ENCODE peak calls at places on chromosome 18, in eight cellular contexts. J is caudate nucleus; V is GM20000; P is central memory CD4-positive, alpha-beta T cell; Q is fibroblast of pulmonary artery; T is activated T-helper 1 cell treated with anti-CD3 and anti-CD28 coated beads, Interleukin-2, amount 50 U/mL, for 16 hours; Y is GM04504; H is HTR-8/SVneo. L is an unnamed sample.
A peak's percentile ranks its signal among the peaks of the same experiment; 100 is the strongest.

GRCh38 chr18:356763-357162 is 88.9 kb upstream of the THOC1 start:
- DNase-seq in P (no peak), Y (no peak), T (no peak), J (no peak), H (no peak), Q (no peak), V (no peak), L (no peak)

GRCh38 chr18:38606841-38607240 is 1041.2 kb upstream of the CELF4 start:
- DNase-seq in Q (no peak), J (no peak), H (no peak), P (no peak), V (no peak), Y (no peak), T (no peak), L (no peak)

GRCh38 chr18:35837922-35838496 is 134.5 kb upstream of the RMP24 start:
- DNase-seq in J (no peak), H (no peak), Y (no peak), T (no peak), Q (no peak), V (no peak), P (no peak), L (no peak)

GRCh38 chr18:58176915-58177717 is 133.1 kb downstream of the NEDD4L start:
- DNase-seq in Q (peak; percentile 94), T (no peak), V (no peak), J (no peak), P (no peak), Y (peak; percentile 84), H (peak; percentile 45), L (no peak)

GRCh38 chr18:78130232-78131195 is 849.1 kb upstream of the SALL3 start:
- DNase-seq in J (no peak), Y (no peak), H (no peak), Q (no peak), P (no peak), V (no peak), T (no peak), L (no peak)

GRCh38 chr18:72941001-72941400 is 73.2 kb upstream of the NETO1 start:
- DNase-seq in T (no peak), Q (no peak), Y (no peak), H (no peak), J (no peak), V (no peak), P (no peak), L (no peak)

GRCh38 chr18:78293940-78294401 is 685.6 kb upstream of the SALL3 start:
- DNase-seq in T (no peak), H (no peak), Q (no peak), J (no peak), P (no peak), V (no peak), Y (no peak), L (no peak)

GRCh38 chr18:48975221-48975816 is 24.6 kb upstream of the SMAD7 start:
- DNase-seq in H (no peak), V (no peak), J (no peak), T (no peak), Y (no peak), P (no peak), Q (no peak), L (no peak)

GRCh38 chr18:31077883-31078282 is 24.3 kb downstream of the DSC2 start:
- DNase-seq in H (no peak), T (no peak), Y (no peak), J (no peak), P (no peak), V (no peak), Q (no peak), L (no peak)

GRCh38 chr18:70621710-70622109 is 332.9 kb downstream of the SOCS6 start:
- DNase-seq in J (no peak), V (no peak), P (peak; percentile 11), Q (no peak), T (no peak), H (no peak), Y (no peak), L (no peak)

GRCh38 chr18:48728204-48728833 is 189.5 kb downstream of the CTIF start:
- DNase-seq in Y (peak; percentile 98), T (no peak), H (no peak), Q (peak; percentile 99), V (no peak), J (no peak), P (no peak), L (no peak)

GRCh38 chr18:22110482-22110924 is 58.9 kb upstream of the GATA6 start:
- DNase-seq in H (no peak), T (no peak), Y (no peak), Q (no peak), J (no peak), V (no peak), P (no peak), L (no peak)

GRCh38 chr18:27996792-27997191 is 180.1 kb downstream of the CDH2 start:
- DNase-seq in P (no peak), T (no peak), V (no peak), Y (peak; percentile 8), Q (peak; percentile 60), H (no peak), J (no peak), L (no peak)

GRCh38 chr18:986071-986470 is 81.4 kb downstream of the ADCYAP1 start:
- DNase-seq in V (no peak), Y (no peak), T (no peak), P (no peak), J (no peak), Q (no peak), H (no peak), L (no peak)

GRCh38 chr18:77107218-77107815 is 25.3 kb downstream of the MBP start:
- DNase-seq in P (no peak), T (no peak), Y (no peak), H (no peak), J (no peak), Q (peak; percentile 57), V (no peak), L (no peak)

GRCh38 chr18:35515460-35516130 is 17.8 kb upstream of the INO80C start:
- DNase-seq in P (no peak), V (no peak), Y (no peak), J (no peak), H (no peak), T (no peak), Q (no peak), L (no peak)

GRCh38 chr18:39057423-39058057 is 1491.9 kb upstream of the CELF4 start:
- DNase-seq in V (no peak), Q (peak; percentile 58), P (no peak), Y (no peak), H (peak; percentile 1), T (no peak), J (no peak), L (no peak)

L was measured in NCI-H1417 treated with DMSO at 0.1 percent for 48 hours.